ENCODE peak calls at places on chromosomes 11 and 22, in four cellular contexts. B is left cardiac atrium, L is SW480, N is HFF-Myc. T is an unnamed sample.

GRCh38 chr11:66810576-66811185 is 32.6 kb upstream of the RCE1 start:
- DNase-seq in B (no peak), L (no peak), N (no peak), T (no peak)

GRCh38 chr11:975824-976223 is 50.2 kb downstream of the AP2A2 start:
- DNase-seq in B (no peak), L (peak; percentile 43), N (no peak), T (peak; percentile 47)

GRCh38 chr11:111512296-111513239 is at the start of gene BTG4:
- DNase-seq in B (peak; percentile 24), L (no peak), N (no peak), T (no peak)

GRCh38 chr11:86244063-86244521 is 461 bp upstream of the EED start:
- DNase-seq in B (peak; percentile 90), L (peak; percentile 91), N (no peak), T (no peak)

GRCh38 chr11:65857500-65858353 is at the start of gene CFL1:
- DNase-seq in B (peak; percentile 100), L (peak; percentile 98), N (peak; percentile 88), T (peak; percentile 99)

GRCh38 chr11:75303544-75304224 is 47.8 kb downstream of the ARRB1 start:
- DNase-seq in B (no peak), L (no peak), N (no peak), T (no peak)

GRCh38 chr11:96095884-96096301 is 172.0 kb upstream of the MTMR2 start:
- DNase-seq in B (no peak), L (no peak), N (no peak), T (peak; percentile 96)

GRCh38 chr11:30879322-30880020 is 293.3 kb upstream of the MPPED2 start:
- DNase-seq in B (peak; percentile 23), L (no peak), N (no peak), T (no peak)

GRCh38 chr22:46052801-46053562 is 76.0 kb upstream of the WNT7B start:
- DNase-seq in B (peak; percentile 58), L (peak; percentile 87), N (no peak), T (peak; percentile 72)

GRCh38 chr22:35400335-35400680 is 368 bp downstream of the MCM5 start:
- DNase-seq in B (no peak), L (no peak), N (no peak), T (peak; percentile 4)

GRCh38 chr11:14894657-14895598 is 2.9 kb upstream of the CYP2R1 start:
- DNase-seq in B (peak; percentile 46), L (peak; percentile 31), N (no peak), T (no peak)

GRCh38 chr22:41481131-41481830 is 12.4 kb downstream of the ACO2 start:
- DNase-seq in B (peak; percentile 37), L (no peak), N (no peak), T (no peak)

GRCh38 chr22:20459862-20460261 is 22.2 kb upstream of the SCARF2 start:
- DNase-seq in B (no peak), L (no peak), N (no peak), T (no peak)

GRCh38 chr11:66340596-66341501 is 4.1 kb downstream of the BRMS1 start:
- DNase-seq in B (no peak), L (no peak), N (no peak), T (no peak)

T was measured in HT-29.